ENCODE peak calls at places on chromosomes 2 and 18, in six cellular contexts. One of them, this sample, is unnamed.

GRCh38 chr2:48749820-48750739 is 5.4 kb downstream of the LHCGR start:
- DNase-seq in iPS DF 19.7: no peak
- DNase-seq in GM10248: peak
- DNase-seq in lower lobe of right lung: no peak
- DNase-seq in neuronal stem cell: no peak
- DNase-seq in brain microvascular endothelial cell: no peak
- DNase-seq in this sample: no peak

GRCh38 chr2:199308567-199308966 is 149.2 kb downstream of the SATB2 start:
- DNase-seq in GM10248: no peak
- DNase-seq in brain microvascular endothelial cell: no peak
- DNase-seq in lower lobe of right lung: no peak
- DNase-seq in iPS DF 19.7: no peak
- DNase-seq in neuronal stem cell: no peak
- DNase-seq in this sample: no peak

GRCh38 chr18:28175047-28175929 is 1.6 kb downstream of the CDH2 start:
- DNase-seq in GM10248: peak
- DNase-seq in lower lobe of right lung: no peak
- DNase-seq in neuronal stem cell: peak
- DNase-seq in iPS DF 19.7: no peak
- DNase-seq in brain microvascular endothelial cell: no peak
- DNase-seq in this sample: peak

GRCh38 chr2:218039171-218039570 is 29.9 kb upstream of the RUFY4 start:
- DNase-seq in brain microvascular endothelial cell: no peak
- DNase-seq in lower lobe of right lung: no peak
- DNase-seq in GM10248: no peak
- DNase-seq in neuronal stem cell: no peak
- DNase-seq in iPS DF 19.7: no peak
- DNase-seq in this sample: no peak

GRCh38 chr2:69171070-69171811 is 158.3 kb downstream of the ANTXR1 start:
- DNase-seq in GM10248: no peak
- DNase-seq in iPS DF 19.7: no peak
- DNase-seq in brain microvascular endothelial cell: no peak
- DNase-seq in neuronal stem cell: no peak
- DNase-seq in lower lobe of right lung: no peak
- DNase-seq in this sample: no peak

GRCh38 chr18:13266208-13267100 is 47.9 kb downstream of the LDLRAD4 start:
- DNase-seq in GM10248: no peak
- DNase-seq in iPS DF 19.7: no peak
- DNase-seq in brain microvascular endothelial cell: no peak
- DNase-seq in lower lobe of right lung: peak
- DNase-seq in neuronal stem cell: no peak
- DNase-seq in this sample: no peak

GRCh38 chr2:106839849-106840595 is 45.9 kb downstream of the ST6GAL2 start:
- DNase-seq in neuronal stem cell: peak
- DNase-seq in lower lobe of right lung: no peak
- DNase-seq in iPS DF 19.7: peak
- DNase-seq in brain microvascular endothelial cell: peak
- DNase-seq in GM10248: no peak
- DNase-seq in this sample: peak

GRCh38 chr2:15460112-15460620 is 101.0 kb downstream of the NBAS start:
- DNase-seq in neuronal stem cell: no peak
- DNase-seq in lower lobe of right lung: no peak
- DNase-seq in iPS DF 19.7: no peak
- DNase-seq in brain microvascular endothelial cell: no peak
- DNase-seq in GM10248: no peak
- DNase-seq in this sample: no peak

GRCh38 chr18:13369756-13370510 is 151.4 kb downstream of the LDLRAD4 start:
- DNase-seq in GM10248: no peak
- DNase-seq in neuronal stem cell: no peak
- DNase-seq in brain microvascular endothelial cell: peak
- DNase-seq in iPS DF 19.7: no peak
- DNase-seq in lower lobe of right lung: no peak
- DNase-seq in this sample: no peak

GRCh38 chr2:16195681-16196070 is 255.3 kb downstream of the MYCN start:
- DNase-seq in neuronal stem cell: no peak
- DNase-seq in iPS DF 19.7: no peak
- DNase-seq in GM10248: no peak
- DNase-seq in lower lobe of right lung: no peak
- DNase-seq in brain microvascular endothelial cell: no peak
- DNase-seq in this sample: no peak

GRCh38 chr2:106195996-106196395 is 1.9 kb upstream of the UXS1 start:
- DNase-seq in GM10248: no peak
- DNase-seq in lower lobe of right lung: no peak
- DNase-seq in neuronal stem cell: no peak
- DNase-seq in brain microvascular endothelial cell: no peak
- DNase-seq in iPS DF 19.7: no peak
- DNase-seq in this sample: no peak

GRCh38 chr2:47346-48218 is 1.3 kb upstream of the FAM110C start:
- DNase-seq in iPS DF 19.7: no peak
- DNase-seq in neuronal stem cell: no peak
- DNase-seq in lower lobe of right lung: no peak
- DNase-seq in brain microvascular endothelial cell: no peak
- DNase-seq in GM10248: no peak
- DNase-seq in this sample: no peak

GRCh38 chr2:166841679-166842078 is 46.6 kb upstream of the XIRP2 start:
- DNase-seq in GM10248: no peak
- DNase-seq in brain microvascular endothelial cell: no peak
- DNase-seq in neuronal stem cell: no peak
- DNase-seq in lower lobe of right lung: no peak
- DNase-seq in iPS DF 19.7: no peak
- DNase-seq in this sample: no peak

GRCh38 chr2:54768772-54769428 is 45.4 kb downstream of the EML6 start:
- DNase-seq in GM10248: no peak
- DNase-seq in neuronal stem cell: no peak
- DNase-seq in iPS DF 19.7: no peak
- DNase-seq in brain microvascular endothelial cell: no peak
- DNase-seq in lower lobe of right lung: no peak
- DNase-seq in this sample: no peak

GRCh38 chr2:190535119-190535439 is 557 bp upstream of the NEMP2 start:
- DNase-seq in GM10248: no peak
- DNase-seq in brain microvascular endothelial cell: no peak
- DNase-seq in lower lobe of right lung: no peak
- DNase-seq in iPS DF 19.7: no peak
- DNase-seq in neuronal stem cell: no peak
- DNase-seq in this sample: no peak

GRCh38 chr2:96697476-96697875 is 42.4 kb downstream of the LMAN2L start:
- DNase-seq in lower lobe of right lung: no peak
- DNase-seq in neuronal stem cell: no peak
- DNase-seq in iPS DF 19.7: no peak
- DNase-seq in GM10248: no peak
- DNase-seq in brain microvascular endothelial cell: no peak
- DNase-seq in this sample: no peak

GRCh38 chr18:50780144-50780543 is 39.7 kb downstream of the MRO start:
- DNase-seq in neuronal stem cell: no peak
- DNase-seq in brain microvascular endothelial cell: no peak
- DNase-seq in GM10248: no peak
- DNase-seq in iPS DF 19.7: no peak
- DNase-seq in lower lobe of right lung: no peak
- DNase-seq in this sample: no peak

GRCh38 chr2:182359027-182360011 is 67.5 kb downstream of the PDE1A start:
- DNase-seq in brain microvascular endothelial cell: no peak
- DNase-seq in GM10248: no peak
- DNase-seq in lower lobe of right lung: no peak
- DNase-seq in iPS DF 19.7: no peak
- DNase-seq in neuronal stem cell: no peak
- DNase-seq in this sample: no peak

GRCh38 chr18:52465391-52465790 is 125.4 kb downstream of the DCC start:
- DNase-seq in iPS DF 19.7: no peak
- DNase-seq in GM10248: no peak
- DNase-seq in brain microvascular endothelial cell: no peak
- DNase-seq in lower lobe of right lung: no peak
- DNase-seq in neuronal stem cell: peak
- DNase-seq in this sample: no peak

GRCh38 chr2:219127236-219127635 is 33.4 kb downstream of the NHEJ1 start:
- DNase-seq in iPS DF 19.7: no peak
- DNase-seq in brain microvascular endothelial cell: no peak
- DNase-seq in GM10248: no peak
- DNase-seq in lower lobe of right lung: no peak
- DNase-seq in neuronal stem cell: no peak
- DNase-seq in this sample: no peak

GRCh38 chr2:211049321-211050018 is 493.1 kb downstream of the CPS1 start:
- DNase-seq in brain microvascular endothelial cell: no peak
- DNase-seq in GM10248: no peak
- DNase-seq in iPS DF 19.7: no peak
- DNase-seq in neuronal stem cell: no peak
- DNase-seq in lower lobe of right lung: no peak
- DNase-seq in this sample: no peak

GRCh38 chr2:184685999-184686841 is 87.9 kb downstream of the ZNF804A start:
- DNase-seq in lower lobe of right lung: no peak
- DNase-seq in neuronal stem cell: no peak
- DNase-seq in iPS DF 19.7: no peak
- DNase-seq in brain microvascular endothelial cell: peak
- DNase-seq in GM10248: no peak
- DNase-seq in this sample: no peak

GRCh38 chr2:66013456-66013855 is 421.5 kb upstream of the MEIS1 start:
- DNase-seq in neuronal stem cell: no peak
- DNase-seq in brain microvascular endothelial cell: no peak
- DNase-seq in iPS DF 19.7: no peak
- DNase-seq in GM10248: no peak
- DNase-seq in lower lobe of right lung: no peak
- DNase-seq in this sample: no peak

GRCh38 chr18:46650681-46651080 is 6.3 kb downstream of the LOXHD1 start:
- DNase-seq in neuronal stem cell: no peak
- DNase-seq in GM10248: no peak
- DNase-seq in iPS DF 19.7: no peak
- DNase-seq in brain microvascular endothelial cell: no peak
- DNase-seq in lower lobe of right lung: no peak
- DNase-seq in this sample: no peak

GRCh38 chr18:22282311-22283235 is 113.2 kb downstream of the GATA6 start:
- DNase-seq in brain microvascular endothelial cell: peak
- DNase-seq in GM10248: no peak
- DNase-seq in iPS DF 19.7: no peak
- DNase-seq in lower lobe of right lung: no peak
- DNase-seq in neuronal stem cell: no peak
- DNase-seq in this sample: no peak

GRCh38 chr18:79486356-79487197 is 90.8 kb downstream of the NFATC1 start:
- DNase-seq in iPS DF 19.7: no peak
- DNase-seq in neuronal stem cell: no peak
- DNase-seq in GM10248: no peak
- DNase-seq in brain microvascular endothelial cell: no peak
- DNase-seq in lower lobe of right lung: peak
- DNase-seq in this sample: no peak